ENCODE peak calls at places on chromosomes 5 and 9, in four cellular contexts. One of them, this sample, is unnamed.

GRCh38 chr9:34992376-34992951 is 2.9 kb downstream of the DNAJB5 start:
- DNase-seq in brain microvascular endothelial cell: peak; percentile 82
- DNase-seq in dorsolateral prefrontal cortex: no peak
- DNase-seq in fibroblast of lung: peak; percentile 94
- DNase-seq in this sample: peak; percentile 61

GRCh38 chr5:109739741-109740140 is 50.0 kb downstream of the MAN2A1 start:
- DNase-seq in dorsolateral prefrontal cortex: no peak
- DNase-seq in brain microvascular endothelial cell: peak; percentile 24
- DNase-seq in fibroblast of lung: peak; percentile 73
- DNase-seq in this sample: no peak

GRCh38 chr9:115921301-115921700 is 232.3 kb upstream of the PAPPA start:
- DNase-seq in dorsolateral prefrontal cortex: no peak
- DNase-seq in fibroblast of lung: peak; percentile 71
- DNase-seq in brain microvascular endothelial cell: no peak
- DNase-seq in this sample: peak; percentile 57

GRCh38 chr5:87347272-87347671 is 65.5 kb downstream of the CCNH start:
- DNase-seq in fibroblast of lung: peak; percentile 59
- DNase-seq in dorsolateral prefrontal cortex: no peak
- DNase-seq in brain microvascular endothelial cell: no peak
- DNase-seq in this sample: peak; percentile 11

GRCh38 chr9:123316053-123316718 is 39.8 kb upstream of the CRB2 start:
- DNase-seq in fibroblast of lung: no peak
- DNase-seq in brain microvascular endothelial cell: no peak
- DNase-seq in dorsolateral prefrontal cortex: no peak
- DNase-seq in this sample: no peak

GRCh38 chr9:72588336-72588735 is 66.9 kb downstream of the TMC1 start:
- DNase-seq in fibroblast of lung: peak; percentile 70
- DNase-seq in brain microvascular endothelial cell: no peak
- DNase-seq in dorsolateral prefrontal cortex: no peak
- DNase-seq in this sample: no peak

GRCh38 chr5:177446184-177447065 is at the start of gene PRR7:
- DNase-seq in brain microvascular endothelial cell: peak; percentile 52
- DNase-seq in dorsolateral prefrontal cortex: peak; percentile 85
- DNase-seq in fibroblast of lung: peak; percentile 79
- DNase-seq in this sample: no peak

GRCh38 chr5:106288977-106289376 is 1381.8 kb downstream of the EFNA5 start:
- DNase-seq in fibroblast of lung: peak; percentile 10
- DNase-seq in dorsolateral prefrontal cortex: no peak
- DNase-seq in brain microvascular endothelial cell: no peak
- DNase-seq in this sample: no peak

GRCh38 chr5:157350939-157351338 is 85.0 kb downstream of the CYFIP2 start:
- DNase-seq in brain microvascular endothelial cell: no peak
- DNase-seq in fibroblast of lung: no peak
- DNase-seq in dorsolateral prefrontal cortex: no peak
- DNase-seq in this sample: no peak

GRCh38 chr5:144467795-144468194 is 297.1 kb downstream of the KCTD16 start:
- DNase-seq in dorsolateral prefrontal cortex: no peak
- DNase-seq in fibroblast of lung: peak; percentile 50
- DNase-seq in brain microvascular endothelial cell: peak; percentile 28
- DNase-seq in this sample: no peak

GRCh38 chr5:146368137-146368536 is 29.5 kb downstream of the POU4F3 start:
- DNase-seq in fibroblast of lung: peak; percentile 49
- DNase-seq in dorsolateral prefrontal cortex: no peak
- DNase-seq in brain microvascular endothelial cell: no peak
- DNase-seq in this sample: no peak

GRCh38 chr5:109874108-109874507 is 184.4 kb downstream of the MAN2A1 start:
- DNase-seq in dorsolateral prefrontal cortex: no peak
- DNase-seq in fibroblast of lung: no peak
- DNase-seq in brain microvascular endothelial cell: no peak
- DNase-seq in this sample: no peak

GRCh38 chr5:124742983-124743533 is 3.4 kb downstream of the ZNF608 start:
- DNase-seq in fibroblast of lung: peak; percentile 96
- DNase-seq in brain microvascular endothelial cell: peak; percentile 88
- DNase-seq in dorsolateral prefrontal cortex: no peak
- DNase-seq in this sample: no peak

GRCh38 chr9:111405701-111406100 is 75.7 kb upstream of the OR2K2 start:
- DNase-seq in fibroblast of lung: no peak
- DNase-seq in dorsolateral prefrontal cortex: no peak
- DNase-seq in brain microvascular endothelial cell: no peak
- DNase-seq in this sample: no peak

GRCh38 chr9:36101916-36102741 is 34.4 kb upstream of the GLIPR2 start:
- DNase-seq in dorsolateral prefrontal cortex: no peak
- DNase-seq in brain microvascular endothelial cell: peak; percentile 99
- DNase-seq in fibroblast of lung: peak; percentile 100
- DNase-seq in this sample: peak; percentile 94

GRCh38 chr5:35393901-35394300 is 163.6 kb upstream of the PRLR start:
- DNase-seq in dorsolateral prefrontal cortex: no peak
- DNase-seq in fibroblast of lung: no peak
- DNase-seq in brain microvascular endothelial cell: no peak
- DNase-seq in this sample: no peak

GRCh38 chr5:12246016-12246415 is 341.8 kb upstream of the CTNND2 start:
- DNase-seq in brain microvascular endothelial cell: no peak
- DNase-seq in fibroblast of lung: no peak
- DNase-seq in dorsolateral prefrontal cortex: no peak
- DNase-seq in this sample: no peak

GRCh38 chr9:132854832-132855231 is 23.3 kb downstream of the AK8 start:
- DNase-seq in dorsolateral prefrontal cortex: no peak
- DNase-seq in fibroblast of lung: no peak
- DNase-seq in brain microvascular endothelial cell: no peak
- DNase-seq in this sample: no peak

GRCh38 chr5:179733764-179734126 is 1.1 kb downstream of the MAML1 start:
- DNase-seq in fibroblast of lung: no peak
- DNase-seq in brain microvascular endothelial cell: no peak
- DNase-seq in dorsolateral prefrontal cortex: no peak
- DNase-seq in this sample: no peak

GRCh38 chr5:43485406-43485805 is 1.7 kb upstream of the TMEM267 start:
- DNase-seq in brain microvascular endothelial cell: no peak
- DNase-seq in dorsolateral prefrontal cortex: no peak
- DNase-seq in fibroblast of lung: no peak
- DNase-seq in this sample: no peak

GRCh38 chr5:103119067-103119764 is 722 bp downstream of the GIN1 start:
- DNase-seq in brain microvascular endothelial cell: no peak
- DNase-seq in dorsolateral prefrontal cortex: no peak
- DNase-seq in fibroblast of lung: peak; percentile 19
- DNase-seq in this sample: no peak

GRCh38 chr5:74243634-74244033 is 396.9 kb downstream of the ENC1 start:
- DNase-seq in brain microvascular endothelial cell: no peak
- DNase-seq in dorsolateral prefrontal cortex: no peak
- DNase-seq in fibroblast of lung: peak; percentile 34
- DNase-seq in this sample: no peak

GRCh38 chr9:78306222-78307076 is 9.5 kb downstream of the PSAT1 start:
- DNase-seq in dorsolateral prefrontal cortex: no peak
- DNase-seq in brain microvascular endothelial cell: no peak
- DNase-seq in fibroblast of lung: no peak
- DNase-seq in this sample: no peak

GRCh38 chr9:133008824-133009223 is 22.0 kb upstream of the GTF3C5 start:
- DNase-seq in dorsolateral prefrontal cortex: no peak
- DNase-seq in fibroblast of lung: no peak
- DNase-seq in brain microvascular endothelial cell: no peak
- DNase-seq in this sample: no peak

GRCh38 chr9:38240051-38240450 is 152.5 kb upstream of the ALDH1B1 start:
- DNase-seq in dorsolateral prefrontal cortex: no peak
- DNase-seq in brain microvascular endothelial cell: no peak
- DNase-seq in fibroblast of lung: no peak
- DNase-seq in this sample: no peak

GRCh38 chr5:150783422-150783928 is 4.9 kb downstream of the SMIM3 start:
- DNase-seq in brain microvascular endothelial cell: peak; percentile 79
- DNase-seq in fibroblast of lung: peak; percentile 98
- DNase-seq in dorsolateral prefrontal cortex: no peak
- DNase-seq in this sample: peak; percentile 97

GRCh38 chr5:80961376-80962281 is 1.5 kb downstream of the RASGRF2 start:
- DNase-seq in brain microvascular endothelial cell: no peak
- DNase-seq in dorsolateral prefrontal cortex: no peak
- DNase-seq in fibroblast of lung: peak; percentile 50
- DNase-seq in this sample: no peak
- H3K4me3 ChIP-seq in brain microvascular endothelial cell: peak overlapping the region; percentile 49
- H3K4me3 ChIP-seq in dorsolateral prefrontal cortex: peak overlapping the region; percentile 82
- H3K4me3 ChIP-seq in fibroblast of lung: peak overlapping the region; percentile 75
- H3K4me3 ChIP-seq in this sample: peak overlapping the region; percentile 51

GRCh38 chr5:852018-852417 is 1.2 kb upstream of the ZDHHC11 start:
- DNase-seq in dorsolateral prefrontal cortex: no peak
- DNase-seq in brain microvascular endothelial cell: no peak
- DNase-seq in fibroblast of lung: no peak
- DNase-seq in this sample: no peak
- TF ChIP-seq CTCF in dorsolateral prefrontal cortex: no peak
- TF ChIP-seq CTCF in brain microvascular endothelial cell: no peak
- TF ChIP-seq CTCF in fibroblast of lung: no peak
- TF ChIP-seq CTCF in this sample: no peak

DNA sequence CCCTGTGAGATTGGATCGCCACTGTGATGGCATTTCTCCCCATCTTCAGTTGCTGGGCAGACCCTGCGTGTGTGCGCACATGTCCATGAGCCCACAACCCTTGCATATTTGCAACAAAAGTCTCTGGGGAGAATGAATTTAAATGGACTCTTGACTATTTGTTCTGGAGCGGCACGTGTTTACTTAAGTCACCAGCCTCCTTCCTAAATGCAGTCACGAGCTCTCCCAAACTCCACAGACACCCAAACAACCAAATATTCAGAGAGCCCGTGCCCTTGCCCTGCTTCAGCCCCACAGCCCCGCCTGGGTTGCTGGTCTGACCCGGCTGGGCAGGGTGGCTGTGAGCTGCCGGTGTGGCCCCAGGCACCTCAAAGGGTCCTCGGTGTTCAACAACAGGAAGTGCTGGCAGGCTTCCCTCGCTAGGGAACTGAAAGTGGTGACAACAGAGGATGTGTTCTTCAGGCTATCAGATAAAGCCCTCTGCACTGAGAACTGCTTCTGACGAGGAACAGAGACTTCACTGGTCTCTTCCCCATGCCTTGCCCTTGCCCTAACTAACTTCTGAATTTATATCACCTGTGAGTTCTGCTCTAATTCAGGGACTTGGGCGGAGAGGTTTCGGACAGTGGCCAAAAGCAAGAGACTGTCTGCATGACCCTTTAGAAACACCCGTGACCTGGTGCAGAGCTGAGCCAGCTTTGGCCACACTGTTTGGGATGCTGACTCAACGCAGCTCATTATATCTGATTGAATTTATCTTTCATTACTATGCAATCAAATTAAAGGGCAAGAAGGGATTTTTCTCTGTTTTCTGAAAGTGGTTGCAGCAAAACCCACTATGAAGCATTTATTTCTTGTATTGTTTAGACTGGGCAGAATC is 19.2 kb upstream of the CD180 start:
- DNase-seq in fibroblast of lung: peak; percentile 23
- DNase-seq in dorsolateral prefrontal cortex: no peak
- DNase-seq in brain microvascular endothelial cell: peak; percentile 28
- DNase-seq in this sample: no peak
- H3K4me3 ChIP-seq in fibroblast of lung: peak overlapping the region; percentile 5
- H3K4me3 ChIP-seq in dorsolateral prefrontal cortex: peak overlapping the region; percentile 34
- H3K4me3 ChIP-seq in brain microvascular endothelial cell: no peak overlapping the region
- H3K4me3 ChIP-seq in this sample: no peak overlapping the region

GRCh38 chr5:134835623-134836022 is 10.1 kb upstream of the C5orf24 start:
- DNase-seq in dorsolateral prefrontal cortex: no peak
- DNase-seq in brain microvascular endothelial cell: no peak
- DNase-seq in fibroblast of lung: no peak
- DNase-seq in this sample: no peak
- TF ChIP-seq CTCF in dorsolateral prefrontal cortex: no peak
- TF ChIP-seq CTCF in brain microvascular endothelial cell: no peak
- TF ChIP-seq CTCF in fibroblast of lung: no peak
- TF ChIP-seq CTCF in this sample: no peak

This sample was measured in AG09309.